ENCODE peak calls at places on chromosomes 7 and 10, in five cellular contexts. Q is neuronal stem cell, F is IMR-90, U is H9, L is mesenchymal stem cell. J is an unnamed sample. For H3K4me1, the result is how much of the 10 kb centered on the place peaks cover.

GRCh38 chr7:64802699-64803098 is 8.5 kb downstream of the ZNF138 start:
- DNase-seq in Q (no peak), F (no peak), U (no peak), L (no peak), J (peak)

GRCh38 chr10:127899766-127900382 is 7.0 kb upstream of the PTPRE start:
- DNase-seq in Q (no peak), F (no peak), U (no peak), L (no peak), J (no peak)

GRCh38 chr10:117740696-117741222 is 198.2 kb downstream of the EMX2 start:
- DNase-seq in Q (peak), F (no peak), U (no peak), L (no peak), J (no peak)

GRCh38 chr10:5663692-5664427 is 2.5 kb downstream of the ASB13 start:
- DNase-seq in Q (no peak), F (no peak), U (peak), L (no peak), J (peak)

GRCh38 chr7:35036361-35037171 is 719 bp downstream of the DPY19L1 start:
- DNase-seq in Q (peak), F (peak), U (peak), L (peak), J (peak)

GRCh38 chr10:125396651-125397050 is 236.3 kb upstream of the CTBP2 start:
- DNase-seq in Q (no peak), F (peak), U (no peak), L (no peak), J (no peak)

GRCh38 chr10:117439243-117439912 is 64.1 kb upstream of the PDZD8 start:
- DNase-seq in Q (no peak), F (peak), U (no peak), L (peak), J (no peak)

GRCh38 chr10:107583974-107584373 is 419.5 kb upstream of the SORCS1 start:
- DNase-seq in Q (no peak), F (no peak), U (no peak), L (peak), J (no peak)

GRCh38 chr10:78337646-78338391 is 304.2 kb downstream of the RPS24 start:
- DNase-seq in Q (no peak), F (peak), U (peak), L (peak), J (no peak)

GRCh38 chr10:129843131-129843541 is 120.9 kb downstream of the EBF3 start:
- DNase-seq in Q (no peak), F (no peak), U (no peak), L (no peak), J (no peak)

GRCh38 chr7:88044069-88044468 is 110.0 kb downstream of the ADAM22 start:
- DNase-seq in Q (no peak), F (no peak), U (no peak), L (no peak), J (no peak)

GRCh38 chr10:80530251-80530650 is 7.5 kb upstream of the SH2D4B start:
- DNase-seq in Q (no peak), F (peak), U (no peak), L (peak), J (peak)

GRCh38 chr10:5071411-5072198 is 22.6 kb upstream of the AKR1C3 start:
- DNase-seq in Q (peak), F (peak), U (peak), L (peak), J (peak)

GRCh38 chr10:24463683-24464426 is 254.9 kb downstream of the KIAA1217 start:
- DNase-seq in Q (no peak), F (peak), U (no peak), L (peak), J (peak)

GRCh38 chr10:53403688-53404087 is 631.1 kb upstream of the MBL2 start:
- DNase-seq in Q (no peak), F (peak), U (no peak), L (peak), J (no peak)

GRCh38 chr7:15584575-15584974 is 22.8 kb upstream of the AGMO start:
- DNase-seq in Q (no peak), F (no peak), U (no peak), L (no peak), J (no peak)

GRCh38 chr7:116403265-116403664 is 96.3 kb upstream of the CAV2 start:
- DNase-seq in Q (no peak), F (peak), U (no peak), L (no peak), J (no peak)

DNA sequence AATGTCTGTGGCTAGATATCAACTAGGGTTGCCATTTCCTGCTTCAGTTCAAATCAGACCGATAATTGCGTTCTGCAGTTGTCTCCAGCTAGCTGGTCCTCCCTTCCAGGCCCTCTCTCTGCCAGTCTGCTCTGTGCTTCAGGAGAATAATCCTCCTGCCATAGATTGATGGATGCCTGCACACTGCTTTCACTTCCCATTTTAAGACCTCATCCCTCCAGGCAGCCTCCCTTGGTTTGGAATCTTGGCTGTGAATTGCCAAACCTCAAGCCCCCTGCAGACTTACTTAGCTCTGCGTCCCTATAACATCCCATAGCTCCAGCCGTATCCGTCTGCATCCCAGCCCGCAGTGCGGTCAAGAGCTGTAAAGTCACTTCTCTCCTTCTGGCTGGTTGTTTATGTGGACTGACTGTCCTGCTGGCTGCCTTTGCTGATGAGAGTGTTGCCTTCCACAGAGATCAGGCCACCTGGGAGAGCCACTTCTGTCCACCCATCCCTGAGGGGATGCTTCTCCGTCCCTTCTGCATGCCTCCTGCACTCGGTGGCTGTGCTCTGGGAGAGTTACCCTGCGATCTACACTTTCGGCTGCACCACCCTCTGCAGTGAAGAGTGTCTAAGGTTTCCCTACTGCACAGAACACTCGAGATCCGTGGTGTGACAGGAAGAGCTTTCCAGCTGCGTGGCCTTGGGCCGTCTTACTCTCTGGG is 22.4 kb upstream of the KLF6 start:
- DNase-seq in Q (no peak), F (no peak), U (no peak), L (peak), J (no peak)
- H4K8ac ChIP-seq in Q (no peak), F (peak), U (no peak), L (peak), J (no peak)

DNA sequence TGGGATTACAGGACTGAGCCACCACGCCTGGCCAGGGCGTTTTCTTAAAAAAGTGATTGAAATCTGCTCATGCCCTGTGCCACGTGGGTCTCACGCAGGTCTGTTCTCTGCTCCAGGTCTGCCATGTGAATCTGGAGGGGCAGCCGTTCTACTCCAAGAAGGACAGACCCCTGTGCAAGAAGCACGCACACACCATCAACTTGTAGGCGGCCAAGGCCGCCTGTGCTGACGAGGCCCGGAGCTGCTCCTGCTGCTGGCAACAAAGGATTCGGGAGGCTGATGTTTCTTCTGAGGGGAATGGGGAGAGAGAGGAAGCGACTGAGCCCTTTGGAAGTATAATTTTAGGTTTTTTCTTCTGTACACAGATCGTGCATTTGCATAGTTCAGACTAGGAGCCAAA is 23.6 kb upstream of the BMPR1A start:
- DNase-seq in Q (no peak), F (no peak), U (no peak), L (no peak), J (no peak)
- H3K4me1 ChIP-seq in Q (under half), F (under half), U (under half), L (under half), J (under half)

GRCh38 chr7:131845573-131846337 is 289.3 kb upstream of the PODXL start:
- DNase-seq in Q (no peak), F (no peak), U (no peak), L (no peak), J (no peak)
- H3K23ac ChIP-seq in Q (no peak), F (no peak), U (no peak), L (no peak), J (no peak)

GRCh38 chr10:131200856-131201470 is 110.6 kb downstream of the TCERG1L start:
- DNase-seq in Q (no peak), F (no peak), U (peak), L (no peak), J (no peak)
- H4K8ac ChIP-seq in Q (no peak), F (no peak), U (no peak), L (no peak), J (no peak)

GRCh38 chr7:135501402-135501801 is 8.5 kb downstream of the CNOT4 start:
- DNase-seq in Q (no peak), F (peak), U (no peak), L (peak), J (no peak)
- H3K4me1 ChIP-seq in Q (under half), F (under half), U (under half), L (under half), J (under half)

GRCh38 chr10:73495226-73495883 is 469 bp downstream of the PPP3CB start:
- DNase-seq in Q (peak), F (peak), U (no peak), L (peak), J (no peak)
- H3K23ac ChIP-seq in Q (peak), F (peak), U (no peak), L (peak), J (peak)

DNA sequence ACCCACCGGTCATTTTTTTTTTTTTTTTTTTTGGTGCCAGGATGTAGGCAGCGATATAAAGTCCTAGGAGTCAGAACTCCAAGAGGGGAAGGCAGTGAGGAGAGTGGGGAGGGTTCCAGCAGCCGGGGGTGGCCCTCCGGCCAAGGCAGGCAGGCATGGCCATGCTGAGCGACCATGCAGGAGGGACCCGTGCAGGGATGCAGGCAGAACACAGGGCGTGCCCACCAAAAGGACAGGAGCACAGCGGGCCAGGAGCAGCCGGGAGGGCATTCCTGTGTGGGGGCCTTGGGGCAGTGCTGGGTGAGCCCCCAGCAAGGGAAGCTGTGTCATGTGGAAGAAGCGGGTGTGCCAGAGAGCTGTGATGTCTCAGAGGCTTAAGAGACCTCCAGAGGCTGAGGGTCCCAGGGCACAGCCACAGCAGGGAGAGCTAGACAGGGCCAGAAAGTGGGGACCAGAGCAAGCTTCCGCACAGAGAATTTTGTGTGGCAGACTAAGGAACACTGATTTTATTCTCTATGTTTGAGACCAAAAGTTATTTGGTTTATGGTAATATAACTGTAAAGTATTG is 5.7 kb downstream of the ZFAND2A start:
- DNase-seq in Q (no peak), F (no peak), U (no peak), L (no peak), J (no peak)
- H4K8ac ChIP-seq in Q (no peak), F (no peak), U (no peak), L (no peak), J (no peak)

GRCh38 chr7:150314639-150315239 is 8.4 kb upstream of the LRRC61 start:
- DNase-seq in Q (no peak), F (no peak), U (peak), L (no peak), J (no peak)
- H3K4me1 ChIP-seq in Q (under half), F (under half), U (under half), L (under half), J (under half)

GRCh38 chr10:121683366-121683765 is 85.1 kb upstream of the FGFR2 start:
- DNase-seq in Q (no peak), F (no peak), U (no peak), L (no peak), J (no peak)
- H3K23ac ChIP-seq in Q (no peak), F (no peak), U (no peak), L (no peak), J (no peak)

J was measured in mesendoderm.